ENCODE peak calls at places on chromosomes 2 and 18, in nine cellular contexts. N is GF-D8, K is left cardiac atrium, H is WTC11, D is non-pigmented ciliary epithelial cell, O is HepG2, M is T-helper 2 cell, P is C1 segment of cervical spinal cord, I is NCI-H2171 treated with DMSO at 0.1 percent for 48 hours. X is an unnamed sample.

GRCh38 chr2:96948483-96949152 is 37.8 kb downstream of the FAM178B start:
- DNase-seq in P (no peak), O (no peak), I (no peak), D (no peak), N (no peak), K (no peak), H (no peak), M (no peak), X (no peak)

GRCh38 chr18:23938046-23938756 is 76.4 kb upstream of the TTC39C start:
- DNase-seq in P (no peak), O (no peak), M (no peak), K (no peak), H (no peak), N (no peak), I (no peak), D (no peak), X (no peak)

GRCh38 chr2:109701362-109701761 is 87.2 kb downstream of the SOWAHC start:
- DNase-seq in N (no peak), I (no peak), D (no peak), O (peak; percentile 56), M (no peak), K (no peak), P (no peak), H (no peak), X (no peak)

GRCh38 chr2:58063641-58064040 is 17.0 kb downstream of the VRK2 start:
- DNase-seq in D (peak; percentile 28), I (no peak), O (no peak), H (no peak), M (no peak), K (no peak), N (no peak), P (no peak), X (no peak)

GRCh38 chr2:101253713-101254085 is 1.0 kb downstream of the CNOT11 start:
- DNase-seq in H (no peak), N (no peak), P (no peak), K (no peak), D (no peak), O (no peak), M (no peak), I (no peak), X (no peak)

GRCh38 chr18:11366410-11366809 is 217.0 kb upstream of the PIEZO2 start:
- DNase-seq in I (peak; percentile 87), O (no peak), N (no peak), M (no peak), D (peak; percentile 31), P (no peak), H (no peak), K (no peak), X (no peak)

GRCh38 chr2:160433466-160434172 is 60.0 kb downstream of the RBMS1 start:
- DNase-seq in D (no peak), K (no peak), N (peak; percentile 59), I (no peak), H (no peak), O (no peak), P (no peak), M (no peak), X (no peak)

GRCh38 chr2:150267651-150268415 is 219.6 kb downstream of the RND3 start:
- DNase-seq in N (no peak), O (no peak), K (no peak), P (no peak), I (no peak), D (no peak), M (no peak), H (no peak), X (no peak)

GRCh38 chr18:33923980-33924379 is 300.7 kb downstream of the NOL4 start:
- DNase-seq in N (no peak), M (no peak), H (no peak), D (no peak), P (no peak), K (no peak), I (peak; percentile 27), O (no peak), X (no peak)

GRCh38 chr2:212528106-212528856 is 10.3 kb downstream of the ERBB4 start:
- DNase-seq in K (peak; percentile 24), D (no peak), P (no peak), M (no peak), O (no peak), N (no peak), H (no peak), I (no peak), X (no peak)

GRCh38 chr2:162197095-162197825 is 45.2 kb upstream of the GCG start:
- DNase-seq in D (peak; percentile 47), N (no peak), I (no peak), H (no peak), K (no peak), O (no peak), M (no peak), P (no peak), X (no peak)

GRCh38 chr2:107669335-107669734 is 157.4 kb upstream of the RGPD4 start:
- DNase-seq in M (no peak), I (peak; percentile 29), O (no peak), D (no peak), K (no peak), P (no peak), N (no peak), H (no peak), X (no peak)

GRCh38 chr18:71887509-71887908 is 656.6 kb downstream of the CBLN2 start:
- DNase-seq in N (no peak), H (no peak), I (no peak), D (no peak), K (no peak), O (no peak), P (no peak), M (no peak), X (no peak)

X was measured in stimulated activated CD4-positive, alpha-beta T cell treated with anti-CD3 and anti-CD28 coated beads, Interleukin-4, amount 100 ng/mL, for 48 hours.